ENCODE peak calls at places on chromosomes 16 and 17, in five cellular contexts. H, X, R, B and W are unnamed samples.

GRCh38 chr17:31580331-31581021 is 189.0 kb downstream of the RAB11FIP4 start:
- DNase-seq in H (no peak), X (no peak), R (no peak), B (no peak), W (no peak)

GRCh38 chr17:935485-935884 is 44.1 kb downstream of the NXN start:
- DNase-seq in B (no peak), X (no peak), R (no peak), H (no peak), W (no peak)

GRCh38 chr16:62194828-62195227 is 158.6 kb upstream of the CDH8 start:
- DNase-seq in B (no peak), H (no peak), X (no peak), R (no peak), W (no peak)

GRCh38 chr16:53456625-53457024 is 22.4 kb downstream of the RBL2 start:
- DNase-seq in R (no peak), B (no peak), X (peak), H (no peak), W (peak)

GRCh38 chr17:3043737-3044365 is 19.6 kb downstream of the OR1D5 start:
- DNase-seq in H (peak), X (peak), B (peak), R (no peak), W (peak)

GRCh38 chr17:80261159-80261894 is 675 bp downstream of the RNF213 start:
- DNase-seq in X (peak), H (peak), B (peak), R (peak), W (peak)

GRCh38 chr17:68602267-68602644 is 1.1 kb upstream of the FAM20A start:
- DNase-seq in B (no peak), H (no peak), R (no peak), X (no peak), W (no peak)

GRCh38 chr17:83108709-83109108 is 29.3 kb downstream of the METRNL start:
- DNase-seq in R (no peak), X (no peak), H (no peak), B (no peak), W (no peak)

GRCh38 chr16:58121132-58121531 is 8.0 kb downstream of the CFAP20 start:
- DNase-seq in B (peak), H (no peak), R (no peak), X (no peak), W (peak)

GRCh38 chr17:51147641-51148040 is 5.7 kb upstream of the NME1 start:
- DNase-seq in R (no peak), H (no peak), X (no peak), B (no peak), W (no peak)

GRCh38 chr17:61713035-61713434 is 122.0 kb upstream of the NACA2 start:
- DNase-seq in H (no peak), R (no peak), X (no peak), B (no peak), W (no peak)

GRCh38 chr17:81083125-81083765 is 48.3 kb downstream of the BAIAP2 start:
- DNase-seq in R (peak), H (no peak), B (no peak), X (no peak), W (no peak)

GRCh38 chr16:89921699-89922476 is 1.3 kb upstream of the TUBB3 start:
- DNase-seq in X (peak), B (peak), H (peak), R (peak), W (no peak)

GRCh38 chr16:17416461-17417221 is 54.1 kb downstream of the XYLT1 start:
- DNase-seq in H (no peak), X (peak), R (peak), B (peak), W (peak)

GRCh38 chr16:19424478-19424877 is 6.8 kb downstream of the TMC5 start:
- DNase-seq in B (no peak), R (no peak), X (no peak), H (no peak), W (peak)

GRCh38 chr17:16283705-16284104 is 66.7 kb downstream of the PIGL start:
- DNase-seq in H (no peak), B (no peak), R (no peak), X (no peak), W (no peak)

GRCh38 chr17:2120550-2121335 is 65.8 kb downstream of the HIC1 start:
- DNase-seq in B (no peak), H (no peak), R (peak), X (no peak), W (no peak)

GRCh38 chr16:59048876-59049275 is 314.8 kb upstream of the GOT2 start:
- DNase-seq in R (no peak), H (no peak), X (peak), B (no peak), W (no peak)

GRCh38 chr17:1473170-1473569 is 17.1 kb upstream of the CRK start:
- DNase-seq in H (no peak), X (no peak), R (no peak), B (no peak), W (no peak)

GRCh38 chr17:78432929-78433727 is 54.7 kb downstream of the PGS1 start:
- DNase-seq in R (no peak), X (no peak), B (no peak), H (no peak), W (no peak)

GRCh38 chr17:31564883-31565297 is 173.4 kb downstream of the RAB11FIP4 start:
- DNase-seq in R (no peak), H (peak), X (peak), B (no peak), W (no peak)

GRCh38 chr16:15924996-15925395 is 24.4 kb upstream of the ABCC1 start:
- DNase-seq in B (no peak), H (no peak), X (no peak), R (no peak), W (no peak)

GRCh38 chr17:19753049-19753444 is 4.9 kb upstream of the ALDH3A1 start:
- DNase-seq in R (no peak), H (no peak), B (peak), X (peak), W (peak)

GRCh38 chr16:28107232-28107631 is 43.7 kb upstream of the GSG1L start:
- DNase-seq in X (no peak), R (no peak), H (no peak), B (no peak), W (no peak)

GRCh38 chr16:20263138-20263855 is 64.0 kb downstream of the GP2 start:
- DNase-seq in R (no peak), B (no peak), X (peak), H (no peak), W (no peak)

GRCh38 chr16:59632266-59632855 is 898.2 kb upstream of the GOT2 start:
- DNase-seq in B (no peak), X (no peak), R (peak), H (no peak), W (no peak)

GRCh38 chr17:58344047-58344790 is 7.8 kb downstream of the SUPT4H1 start:
- DNase-seq in X (no peak), H (no peak), R (no peak), B (no peak), W (peak)

DNA sequence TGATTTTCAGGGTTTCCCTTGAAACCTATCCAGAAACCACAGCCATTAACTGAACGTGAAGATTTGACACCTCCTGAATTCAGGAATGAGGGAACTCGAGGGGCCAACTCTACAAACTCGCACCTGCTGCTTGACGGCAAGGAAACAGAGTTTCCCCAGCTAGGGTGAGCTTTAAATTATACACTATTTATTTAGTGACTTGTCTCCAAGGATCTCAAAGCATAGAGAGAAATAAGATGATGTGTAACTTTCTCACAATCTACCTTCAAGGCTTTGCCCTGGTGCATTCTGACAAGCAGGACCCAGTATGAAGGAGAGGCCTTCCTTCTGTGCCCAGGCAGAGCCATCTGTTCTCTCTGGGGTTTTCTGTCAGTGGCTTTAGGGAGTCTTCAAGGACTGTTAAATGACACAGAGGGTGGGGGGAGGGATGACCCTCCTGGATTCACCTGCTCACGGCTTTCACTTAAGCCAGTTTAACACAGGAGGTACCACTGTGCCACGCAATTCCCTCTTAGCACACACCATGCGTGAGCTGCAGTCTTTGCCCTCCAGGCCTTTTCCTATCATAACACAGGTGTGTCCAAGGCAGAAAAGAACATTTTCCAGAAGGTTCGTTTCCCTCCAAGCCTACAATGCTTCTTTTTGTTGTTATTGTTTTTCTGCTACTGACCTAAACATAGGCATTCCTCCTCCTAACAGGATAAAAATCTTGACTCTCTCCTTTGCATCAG is 1.3 kb downstream of the ZFHX3 start:
- DNase-seq in B (no peak), H (no peak), R (no peak), X (no peak), W (no peak)
- H3K27ac ChIP-seq in B (no peak), H (no peak), R (peak), X (no peak), W (no peak)

GRCh38 chr16:67675999-67676398 is 9.4 kb downstream of the C16orf86 start:
- DNase-seq in H (no peak), B (no peak), R (no peak), X (no peak), W (no peak)

GRCh38 chr16:67677712-67678111 is 11.1 kb downstream of the C16orf86 start:
- DNase-seq in X (peak), B (no peak), R (no peak), H (no peak), W (no peak)

GRCh38 chr16:67675579-67675935 is 8.9 kb downstream of the C16orf86 start:
- DNase-seq in H (no peak), R (no peak), B (no peak), X (no peak), W (no peak)

GRCh38 chr16:67676939-67677338 is 10.3 kb downstream of the C16orf86 start:
- DNase-seq in X (no peak), B (no peak), H (no peak), R (no peak), W (no peak)

DNA sequence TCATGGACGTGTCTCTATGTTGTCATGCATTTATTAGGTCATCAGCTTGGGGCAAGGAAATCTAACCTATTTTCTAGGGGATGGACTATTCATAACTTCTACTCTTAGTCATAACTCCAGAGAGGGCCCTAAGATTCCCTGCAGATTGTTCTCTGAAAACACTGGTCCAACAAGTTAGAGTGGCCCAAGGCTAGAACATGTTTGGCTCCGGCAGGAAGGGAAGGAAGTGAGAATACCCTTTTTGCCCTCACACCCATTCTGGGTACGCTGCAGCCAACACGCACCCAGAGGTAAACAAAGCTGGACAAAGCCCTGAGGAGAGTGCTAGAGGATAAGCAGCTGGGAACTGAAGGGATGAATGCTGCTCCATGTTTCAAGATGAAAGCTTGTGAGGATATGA is 9.9 kb downstream of the C16orf86 start:
- DNase-seq in H (no peak), R (no peak), X (no peak), B (no peak), W (no peak)
- H3K27ac ChIP-seq in H (no peak), R (no peak), X (no peak), B (no peak), W (no peak)

GRCh38 chr17:45382226-45382625 is 50.4 kb downstream of the ARHGAP27 start:
- DNase-seq in X (no peak), B (no peak), H (no peak), R (no peak), W (peak)

GRCh38 chr17:45382982-45383381 is 49.7 kb downstream of the ARHGAP27 start:
- DNase-seq in B (no peak), H (no peak), X (no peak), R (no peak), W (no peak)

GRCh38 chr17:45381001-45381400 is 51.7 kb downstream of the ARHGAP27 start:
- DNase-seq in B (no peak), R (no peak), X (no peak), H (no peak), W (peak)

GRCh38 chr17:45377401-45377800 is 55.3 kb downstream of the ARHGAP27 start:
- DNase-seq in H (no peak), X (no peak), B (no peak), R (no peak), W (no peak)

GRCh38 chr17:45380046-45380765 is 52.5 kb downstream of the ARHGAP27 start:
- DNase-seq in H (no peak), R (no peak), X (no peak), B (no peak), W (no peak)
- H3K27ac ChIP-seq in H (no peak), R (no peak), X (no peak), B (no peak), W (no peak)

GRCh38 chr16:51150894-51151320 is at the start of gene SALL1:
- DNase-seq in R (no peak), H (peak), X (no peak), B (no peak), W (no peak)
- H3K27ac ChIP-seq in R (peak), H (peak), X (peak), B (peak), W (peak)

GRCh38 chr17:7552621-7553051 is 3.8 kb downstream of the TNFSF12 start:
- DNase-seq in H (no peak), B (no peak), R (no peak), X (no peak), W (peak)

GRCh38 chr17:7555320-7555948 is 3.1 kb upstream of the TNFSF13 start:
- DNase-seq in H (no peak), B (peak), R (no peak), X (peak), W (no peak)

GRCh38 chr17:7551396-7551795 is 2.5 kb downstream of the TNFSF12 start:
- DNase-seq in R (no peak), X (no peak), B (no peak), H (no peak), W (peak)

GRCh38 chr17:7550359-7550758 is 1.5 kb downstream of the TNFSF12 start:
- DNase-seq in X (no peak), H (no peak), B (no peak), R (no peak), W (no peak)

GRCh38 chr17:7553356-7553755 is 4.5 kb downstream of the TNFSF12 start:
- DNase-seq in R (no peak), X (no peak), B (no peak), H (no peak), W (no peak)
- H3K27ac ChIP-seq in R (no peak), X (no peak), B (peak), H (no peak), W (peak)

DNA sequence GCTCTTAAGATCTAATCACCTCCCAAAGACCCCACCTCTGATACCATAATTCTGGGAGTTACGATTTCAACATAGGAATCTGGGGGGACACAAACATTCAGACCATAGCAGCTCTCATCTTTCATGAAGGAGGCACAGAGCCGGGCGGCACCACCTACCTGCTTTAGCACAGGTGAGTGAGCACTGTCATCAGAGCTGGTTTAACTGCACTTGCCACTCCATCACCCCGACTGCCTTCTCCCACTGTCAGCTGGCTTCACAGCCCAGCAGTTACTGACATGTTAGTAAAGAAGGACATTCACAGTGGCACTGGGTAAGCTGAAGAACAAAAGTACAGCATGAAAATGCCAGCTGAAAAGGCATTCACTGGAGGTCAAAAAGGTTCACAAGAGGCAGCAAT is 22.5 kb downstream of the GABARAPL2 start:
- DNase-seq in R (no peak), B (no peak), X (no peak), H (no peak), W (no peak)
- H3K27ac ChIP-seq in R (no peak), B (no peak), X (no peak), H (no peak), W (no peak)

GRCh38 chr16:87327798-87328495 is 10.8 kb upstream of the C16orf95 start:
- DNase-seq in B (no peak), X (no peak), R (no peak), H (no peak), W (no peak)
- H3K27ac ChIP-seq in B (no peak), X (no peak), R (no peak), H (no peak), W (no peak)

GRCh38 chr16:2339521-2340484 is 725 bp downstream of the ABCA3 start:
- DNase-seq in H (peak), B (peak), R (peak), X (peak), W (peak)
- H3K27ac ChIP-seq in H (no peak), B (no peak), R (no peak), X (no peak), W (no peak)

GRCh38 chr16:1610841-1611653 is 825 bp downstream of the IFT140 start:
- DNase-seq in B (no peak), H (no peak), X (no peak), R (no peak), W (no peak)
- H3K27ac ChIP-seq in B (peak), H (no peak), X (peak), R (peak), W (peak)

DNA sequence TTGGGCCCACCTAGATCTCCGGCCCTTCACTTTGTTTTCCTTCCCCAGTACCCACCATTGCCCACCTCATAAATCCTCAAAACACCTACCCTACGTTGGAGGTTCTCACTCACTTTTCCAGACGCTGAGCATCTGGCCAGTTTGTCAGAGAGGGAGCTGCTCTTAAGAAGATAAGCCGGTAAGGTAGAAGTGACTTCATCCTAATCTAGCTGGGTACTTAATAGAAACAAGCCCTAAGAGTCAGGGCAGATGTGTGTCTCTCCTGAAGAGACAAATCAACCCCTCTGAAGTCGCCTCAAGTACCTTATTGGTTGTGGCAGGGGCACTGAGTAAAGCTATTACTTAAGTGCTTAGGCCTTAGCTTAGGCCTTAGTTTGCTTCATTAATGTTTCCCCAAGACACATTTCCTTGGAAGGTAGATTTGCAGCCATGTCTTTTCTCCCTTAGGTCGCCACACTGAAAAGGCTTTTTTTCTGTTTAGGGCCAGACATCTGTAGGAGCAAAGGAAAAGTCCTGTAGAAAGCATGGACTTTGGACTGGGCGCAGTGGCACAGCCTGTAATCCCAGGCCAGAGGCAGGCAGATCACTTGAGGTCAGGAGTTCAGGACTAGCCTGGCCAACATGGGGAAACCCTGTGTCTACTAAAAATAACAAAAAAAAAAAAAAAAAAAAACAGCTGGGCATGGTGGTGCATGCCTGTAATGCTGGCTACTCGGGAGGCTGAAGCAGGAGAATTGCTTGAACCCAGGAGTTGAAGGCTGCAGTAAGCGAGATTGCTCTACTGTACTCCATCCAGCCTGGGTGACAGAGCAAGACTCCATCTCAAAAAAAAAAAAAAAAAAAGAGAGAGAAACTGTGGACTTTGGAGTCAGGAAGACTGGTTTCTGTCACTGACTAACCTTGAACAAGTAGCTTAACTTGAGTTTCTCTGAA is 1.0 kb downstream of the TACO1 start:
- DNase-seq in H (peak), B (peak), X (peak), R (peak), W (peak)
- H3K27ac ChIP-seq in H (no peak), B (peak), X (no peak), R (peak), W (peak)